ENCODE peak calls at places on chromosomes 16 and 17, in six cellular contexts. X, A, O, M, U and C are unnamed samples.

GRCh38 chr16:1825864-1826690 is 548 bp downstream of the HAGH start:
- DNase-seq in X (peak; percentile 79), A (peak; percentile 53), O (peak; percentile 66), M (peak; percentile 34), U (peak; percentile 26), C (peak; percentile 91)

GRCh38 chr17:12673788-12674187 is 8.1 kb downstream of the MYOCD start:
- DNase-seq in X (no peak), A (no peak), O (no peak), M (peak; percentile 25), U (no peak), C (no peak)

GRCh38 chr16:17556276-17557052 is 85.7 kb upstream of the XYLT1 start:
- DNase-seq in X (peak; percentile 13), A (no peak), O (no peak), M (peak; percentile 43), U (peak; percentile 43), C (peak; percentile 60)

GRCh38 chr16:31700530-31701388 is 172.8 kb upstream of the ZNF267 start:
- DNase-seq in X (peak; percentile 78), A (peak; percentile 77), O (peak; percentile 86), M (peak; percentile 49), U (peak; percentile 88), C (peak; percentile 92)

GRCh38 chr17:51133365-51133764 is 12.7 kb upstream of the SPAG9 start:
- DNase-seq in X (no peak), A (no peak), O (no peak), M (no peak), U (no peak), C (no peak)

GRCh38 chr16:69820926-69821541 is 58.9 kb downstream of the WWP2 start:
- DNase-seq in X (no peak), A (no peak), O (no peak), M (peak; percentile 40), U (no peak), C (no peak)

GRCh38 chr17:43014946-43015519 is 7.2 kb downstream of the VAT1 start:
- DNase-seq in X (no peak), A (no peak), O (no peak), M (no peak), U (no peak), C (no peak)

GRCh38 chr17:74851612-74852236 is 8.0 kb downstream of the GRIN2C start:
- DNase-seq in X (no peak), A (no peak), O (no peak), M (no peak), U (no peak), C (no peak)

GRCh38 chr17:4590981-4591453 is 6.7 kb downstream of the SMTNL2 start:
- DNase-seq in X (no peak), A (no peak), O (no peak), M (no peak), U (no peak), C (no peak)

GRCh38 chr17:74759243-74759801 is 10.9 kb downstream of the NHERF1 start:
- DNase-seq in X (peak; percentile 51), A (no peak), O (peak; percentile 50), M (no peak), U (no peak), C (peak; percentile 89)

GRCh38 chr16:56779956-56780355 is 50.0 kb downstream of the NUP93 start:
- DNase-seq in X (no peak), A (no peak), O (no peak), M (no peak), U (no peak), C (no peak)

GRCh38 chr16:26649646-26650045 is 417.1 kb upstream of the C16orf82 start:
- DNase-seq in X (no peak), A (no peak), O (no peak), M (no peak), U (no peak), C (no peak)

GRCh38 chr17:5747964-5748363 is 163.7 kb upstream of the NLRP1 start:
- DNase-seq in X (no peak), A (no peak), O (no peak), M (no peak), U (no peak), C (no peak)

GRCh38 chr17:31535581-31535981 is 144.1 kb downstream of the RAB11FIP4 start:
- DNase-seq in X (no peak), A (no peak), O (no peak), M (no peak), U (no peak), C (no peak)

GRCh38 chr17:40283662-40284061 is 4.0 kb upstream of the CDC6 start:
- DNase-seq in X (peak; percentile 96), A (no peak), O (no peak), M (peak; percentile 99), U (no peak), C (peak; percentile 70)

GRCh38 chr17:3772764-3773163 is 28.2 kb downstream of the ITGAE start:
- DNase-seq in X (no peak), A (no peak), O (no peak), M (no peak), U (peak; percentile 56), C (no peak)

GRCh38 chr16:49782405-49782804 is 73.5 kb downstream of the ZNF423 start:
- DNase-seq in X (no peak), A (no peak), O (no peak), M (no peak), U (no peak), C (no peak)

GRCh38 chr17:78130439-78131101 is at the start of gene TMC8:
- DNase-seq in X (no peak), A (no peak), O (peak; percentile 79), M (no peak), U (no peak), C (peak; percentile 95)

GRCh38 chr17:39144414-39144813 is 7.0 kb downstream of the PLXDC1 start:
- DNase-seq in X (peak; percentile 84), A (no peak), O (no peak), M (peak; percentile 91), U (no peak), C (no peak)

GRCh38 chr16:27779719-27780161 is 229.8 kb downstream of the KATNIP start:
- DNase-seq in X (no peak), A (no peak), O (no peak), M (peak; percentile 47), U (peak; percentile 75), C (no peak)